ENCODE peak calls at places on chromosomes 3 and 15, in seven cellular contexts. M, I, J, G, L, S and Q are unnamed samples.

GRCh38 chr3:196757876-196758739 is 18.5 kb downstream of the PAK2 start:
- DNase-seq in L (no peak), S (no peak), G (no peak), I (no peak), M (peak), J (no peak), Q (no peak)

GRCh38 chr3:52787672-52788625 is 6.6 kb upstream of the ITIH3 start:
- DNase-seq in S (no peak), M (no peak), I (no peak), J (peak), G (no peak), L (no peak), Q (no peak)

GRCh38 chr3:38268522-38268921 is 2.9 kb downstream of the SLC22A13 start:
- DNase-seq in J (no peak), L (no peak), M (no peak), I (no peak), S (no peak), G (no peak), Q (no peak)

GRCh38 chr3:149067792-149068352 is 18.5 kb downstream of the HLTF start:
- DNase-seq in S (no peak), L (no peak), M (no peak), I (no peak), G (no peak), J (no peak), Q (no peak)

GRCh38 chr15:31396881-31397560 is 70.4 kb downstream of the KLF13 start:
- DNase-seq in M (peak), J (peak), G (no peak), L (no peak), I (peak), S (no peak), Q (peak)

GRCh38 chr15:22888120-22888859 is 49.8 kb downstream of the NIPA2 start:
- DNase-seq in S (no peak), L (no peak), G (no peak), J (no peak), M (peak), I (no peak), Q (no peak)

GRCh38 chr3:114879059-114880031 is 267.7 kb downstream of the ZBTB20 start:
- DNase-seq in J (no peak), M (peak), I (peak), L (no peak), G (no peak), S (no peak), Q (peak)

GRCh38 chr15:74961616-74962015 is 5.0 kb upstream of the RPP25 start:
- DNase-seq in J (no peak), S (no peak), L (no peak), I (no peak), M (no peak), G (no peak), Q (no peak)

GRCh38 chr3:176872771-176873209 is 324.5 kb downstream of the TBL1XR1 start:
- DNase-seq in G (peak), M (peak), L (peak), J (no peak), S (peak), I (peak), Q (peak)

GRCh38 chr15:68307131-68307928 is 29.8 kb downstream of the FEM1B start:
- DNase-seq in G (no peak), M (no peak), S (no peak), L (no peak), J (peak), I (no peak), Q (no peak)

GRCh38 chr3:106522397-106522796 is 653.6 kb upstream of the CBLB start:
- DNase-seq in M (no peak), L (no peak), J (no peak), G (no peak), I (no peak), S (no peak), Q (no peak)

GRCh38 chr15:29570121-29570930 is 251.9 kb downstream of the TJP1 start:
- DNase-seq in J (no peak), S (no peak), I (no peak), G (no peak), L (no peak), M (no peak), Q (no peak)

GRCh38 chr3:151169700-151170224 is 33.3 kb downstream of the GPR171 start:
- DNase-seq in I (no peak), L (no peak), G (no peak), J (no peak), S (no peak), M (no peak), Q (no peak)

GRCh38 chr15:35605790-35606189 is 59.8 kb upstream of the DPH6 start:
- DNase-seq in J (no peak), M (no peak), I (no peak), L (no peak), G (no peak), S (no peak), Q (no peak)

GRCh38 chr3:115321396-115321795 is 174.3 kb upstream of the ZBTB20 start:
- DNase-seq in G (no peak), L (no peak), S (no peak), J (no peak), I (no peak), M (peak), Q (peak)

GRCh38 chr3:14871456-14872200 is 52.9 kb downstream of the FGD5 start:
- DNase-seq in L (no peak), G (no peak), I (no peak), J (no peak), M (no peak), S (no peak), Q (no peak)

GRCh38 chr3:134294302-134294925 is 43.8 kb upstream of the RYK start:
- DNase-seq in S (peak), M (no peak), J (no peak), G (peak), I (no peak), L (no peak), Q (no peak)

GRCh38 chr3:58135712-58136543 is 74.8 kb downstream of the DNASE1L3 start:
- DNase-seq in L (no peak), J (no peak), G (no peak), M (no peak), S (no peak), I (no peak), Q (no peak)

GRCh38 chr3:185308126-185308754 is 54.4 kb upstream of the EHHADH start:
- DNase-seq in G (peak), L (no peak), M (peak), I (peak), S (peak), J (no peak), Q (peak)

GRCh38 chr3:48475188-48475587 is 28.7 kb downstream of the ATRIP start:
- DNase-seq in I (no peak), G (no peak), J (peak), M (no peak), L (no peak), S (no peak), Q (no peak)

GRCh38 chr15:67838789-67839332 is 984 bp downstream of the RNU6-1 start:
- DNase-seq in L (peak), G (no peak), M (no peak), I (no peak), J (peak), S (no peak), Q (peak)

GRCh38 chr3:66203275-66203674 is 17.5 kb upstream of the SLC25A26 start:
- DNase-seq in S (no peak), G (no peak), I (no peak), J (no peak), L (no peak), M (no peak), Q (no peak)

GRCh38 chr15:35397027-35397426 is 148.9 kb downstream of the DPH6 start:
- DNase-seq in L (no peak), S (no peak), I (no peak), J (no peak), M (no peak), G (no peak), Q (no peak)

GRCh38 chr15:91049378-91050127 is 27.2 kb upstream of the VPS33B start:
- DNase-seq in J (no peak), S (peak), L (peak), M (peak), G (peak), I (peak), Q (peak)